ENCODE peak calls at places on chromosome 4, in eight cellular contexts. One of them, this sample, is unnamed.

GRCh38 chr4:8383016-8383415 is 57.5 kb downstream of the ACOX3 start:
- DNase-seq in DMS153: no peak
- DNase-seq in CD8-positive, alpha-beta T cell: no peak
- DNase-seq in cardiac septum: no peak
- DNase-seq in hippocampal formation: no peak
- DNase-seq in A673: no peak
- DNase-seq in lung: no peak
- DNase-seq in GM20000: no peak
- DNase-seq in this sample: no peak

GRCh38 chr4:47704693-47705325 is 133.1 kb downstream of the CORIN start:
- DNase-seq in A673: peak; percentile 70
- DNase-seq in hippocampal formation: no peak
- DNase-seq in cardiac septum: no peak
- DNase-seq in CD8-positive, alpha-beta T cell: no peak
- DNase-seq in GM20000: peak; percentile 9
- DNase-seq in DMS153: peak; percentile 7
- DNase-seq in lung: peak; percentile 42
- DNase-seq in this sample: no peak

GRCh38 chr4:147355849-147356248 is 125.0 kb upstream of the EDNRA start:
- DNase-seq in CD8-positive, alpha-beta T cell: no peak
- DNase-seq in cardiac septum: no peak
- DNase-seq in GM20000: no peak
- DNase-seq in DMS153: no peak
- DNase-seq in lung: no peak
- DNase-seq in hippocampal formation: no peak
- DNase-seq in A673: peak; percentile 76
- DNase-seq in this sample: no peak

GRCh38 chr4:70315928-70316327 is 18.9 kb upstream of the CABS1 start:
- DNase-seq in cardiac septum: no peak
- DNase-seq in DMS153: no peak
- DNase-seq in lung: no peak
- DNase-seq in hippocampal formation: no peak
- DNase-seq in GM20000: no peak
- DNase-seq in CD8-positive, alpha-beta T cell: no peak
- DNase-seq in A673: no peak
- DNase-seq in this sample: no peak

GRCh38 chr4:179626687-179627086 is 2184.4 kb upstream of the AGA start:
- DNase-seq in DMS153: no peak
- DNase-seq in hippocampal formation: no peak
- DNase-seq in lung: no peak
- DNase-seq in cardiac septum: no peak
- DNase-seq in CD8-positive, alpha-beta T cell: no peak
- DNase-seq in A673: no peak
- DNase-seq in GM20000: no peak
- DNase-seq in this sample: no peak

GRCh38 chr4:156865391-156865790 is 106.2 kb downstream of the PDGFC start:
- DNase-seq in lung: no peak
- DNase-seq in CD8-positive, alpha-beta T cell: no peak
- DNase-seq in DMS153: no peak
- DNase-seq in cardiac septum: no peak
- DNase-seq in A673: no peak
- DNase-seq in hippocampal formation: no peak
- DNase-seq in GM20000: no peak
- DNase-seq in this sample: no peak

GRCh38 chr4:80184053-80184790 is 13.1 kb upstream of the PRDM8 start:
- DNase-seq in DMS153: peak; percentile 54
- DNase-seq in CD8-positive, alpha-beta T cell: peak; percentile 90
- DNase-seq in lung: peak; percentile 84
- DNase-seq in cardiac septum: peak; percentile 95
- DNase-seq in A673: peak; percentile 63
- DNase-seq in GM20000: peak; percentile 93
- DNase-seq in hippocampal formation: peak; percentile 56
- DNase-seq in this sample: peak; percentile 77

GRCh38 chr4:118280501-118281218 is 72.1 kb downstream of the PRSS12 start:
- DNase-seq in CD8-positive, alpha-beta T cell: peak; percentile 48
- DNase-seq in GM20000: no peak
- DNase-seq in DMS153: peak; percentile 67
- DNase-seq in cardiac septum: no peak
- DNase-seq in lung: peak; percentile 68
- DNase-seq in hippocampal formation: peak; percentile 28
- DNase-seq in A673: peak; percentile 68
- DNase-seq in this sample: no peak

GRCh38 chr4:10121568-10122097 is 5.0 kb upstream of the WDR1 start:
- DNase-seq in CD8-positive, alpha-beta T cell: no peak
- DNase-seq in DMS153: no peak
- DNase-seq in GM20000: no peak
- DNase-seq in lung: no peak
- DNase-seq in hippocampal formation: no peak
- DNase-seq in cardiac septum: no peak
- DNase-seq in A673: no peak
- DNase-seq in this sample: no peak

GRCh38 chr4:38415682-38416081 is 248.3 kb upstream of the KLF3 start:
- DNase-seq in hippocampal formation: no peak
- DNase-seq in DMS153: no peak
- DNase-seq in CD8-positive, alpha-beta T cell: no peak
- DNase-seq in cardiac septum: no peak
- DNase-seq in lung: no peak
- DNase-seq in GM20000: no peak
- DNase-seq in A673: no peak
- DNase-seq in this sample: no peak

GRCh38 chr4:56544573-56545131 is 39.1 kb downstream of the ARL9 start:
- DNase-seq in DMS153: peak; percentile 49
- DNase-seq in CD8-positive, alpha-beta T cell: peak; percentile 77
- DNase-seq in A673: peak; percentile 53
- DNase-seq in lung: peak; percentile 87
- DNase-seq in GM20000: peak; percentile 85
- DNase-seq in cardiac septum: peak; percentile 93
- DNase-seq in hippocampal formation: peak; percentile 84
- DNase-seq in this sample: peak; percentile 69

GRCh38 chr4:173332963-173333657 is 1.0 kb downstream of the HMGB2 start:
- DNase-seq in A673: no peak
- DNase-seq in GM20000: peak; percentile 10
- DNase-seq in CD8-positive, alpha-beta T cell: peak; percentile 34
- DNase-seq in DMS153: no peak
- DNase-seq in hippocampal formation: no peak
- DNase-seq in lung: no peak
- DNase-seq in cardiac septum: no peak
- DNase-seq in this sample: no peak

GRCh38 chr4:186760576-186760975 is 36.9 kb upstream of the FAT1 start:
- DNase-seq in A673: no peak
- DNase-seq in hippocampal formation: no peak
- DNase-seq in lung: no peak
- DNase-seq in CD8-positive, alpha-beta T cell: no peak
- DNase-seq in cardiac septum: no peak
- DNase-seq in DMS153: no peak
- DNase-seq in GM20000: no peak
- DNase-seq in this sample: no peak

GRCh38 chr4:140861359-140862181 is 105.4 kb upstream of the TBC1D9 start:
- DNase-seq in CD8-positive, alpha-beta T cell: no peak
- DNase-seq in GM20000: peak; percentile 46
- DNase-seq in A673: peak; percentile 77
- DNase-seq in cardiac septum: no peak
- DNase-seq in hippocampal formation: peak; percentile 87
- DNase-seq in lung: peak; percentile 63
- DNase-seq in DMS153: peak; percentile 83
- DNase-seq in this sample: no peak

GRCh38 chr4:70936200-70936787 is 34.1 kb downstream of the MOB1B start:
- DNase-seq in CD8-positive, alpha-beta T cell: no peak
- DNase-seq in DMS153: no peak
- DNase-seq in GM20000: no peak
- DNase-seq in hippocampal formation: no peak
- DNase-seq in A673: no peak
- DNase-seq in cardiac septum: no peak
- DNase-seq in lung: no peak
- DNase-seq in this sample: no peak

GRCh38 chr4:41214158-41215146 is at the start of gene APBB2:
- DNase-seq in CD8-positive, alpha-beta T cell: no peak
- DNase-seq in A673: peak; percentile 98
- DNase-seq in hippocampal formation: peak; percentile 96
- DNase-seq in lung: peak; percentile 95
- DNase-seq in cardiac septum: peak; percentile 95
- DNase-seq in DMS153: peak; percentile 87
- DNase-seq in GM20000: peak; percentile 93
- DNase-seq in this sample: peak; percentile 67

GRCh38 chr4:187814737-187815465 is 180.7 kb upstream of the ZFP42 start:
- DNase-seq in GM20000: no peak
- DNase-seq in cardiac septum: no peak
- DNase-seq in lung: peak; percentile 45
- DNase-seq in CD8-positive, alpha-beta T cell: no peak
- DNase-seq in A673: no peak
- DNase-seq in DMS153: peak; percentile 43
- DNase-seq in hippocampal formation: no peak
- DNase-seq in this sample: no peak

GRCh38 chr4:163332526-163333405 is at the start of gene NPY1R:
- DNase-seq in CD8-positive, alpha-beta T cell: no peak
- DNase-seq in DMS153: no peak
- DNase-seq in cardiac septum: peak; percentile 78
- DNase-seq in hippocampal formation: peak; percentile 75
- DNase-seq in A673: peak; percentile 91
- DNase-seq in GM20000: peak; percentile 77
- DNase-seq in lung: peak; percentile 68
- DNase-seq in this sample: peak; percentile 23

GRCh38 chr4:168318266-168318895 is at the start of gene DDX60:
- DNase-seq in hippocampal formation: peak; percentile 23
- DNase-seq in A673: peak; percentile 75
- DNase-seq in DMS153: peak; percentile 65
- DNase-seq in lung: peak; percentile 76
- DNase-seq in CD8-positive, alpha-beta T cell: peak; percentile 87
- DNase-seq in cardiac septum: peak; percentile 92
- DNase-seq in GM20000: peak; percentile 74
- DNase-seq in this sample: peak; percentile 58